ENCODE peak calls at places on chromosomes 11 and 22, in nine cellular contexts. J is K562, O is HL-60, X is GM23338, I is A549, S is HCT116, G is HepG2, N is GM12878, D is SK-N-SH. L is an unnamed sample.
A peak's percentile ranks its signal among the peaks of the same experiment; 100 is the strongest.

GRCh38 chr22:45884201-45885067 is 92.5 kb downstream of the WNT7B start:
- DNase-seq in J (no peak), O (no peak), X (no peak), I (no peak), S (no peak), G (no peak), N (no peak), D (peak; percentile 72), L (no peak)

GRCh38 chr22:19910180-19910744 is 31.3 kb upstream of the COMT start:
- DNase-seq in J (no peak), O (no peak), X (no peak), I (no peak), S (no peak), G (no peak), N (no peak), D (no peak), L (no peak)

GRCh38 chr11:111539426-111540113 is 950 bp upstream of the LAYN start:
- DNase-seq in J (no peak), O (no peak), X (no peak), I (no peak), S (no peak), G (no peak), N (no peak), D (no peak), L (no peak)

GRCh38 chr11:76209956-76210885 is 3.9 kb upstream of the WNT11 start:
- DNase-seq in J (no peak), O (no peak), X (peak; percentile 54), I (peak; percentile 52), S (no peak), G (no peak), N (no peak), D (peak; percentile 82), L (no peak)

GRCh38 chr11:107844041-107844440 is 14.5 kb downstream of the SLC35F2 start:
- DNase-seq in J (no peak), O (no peak), X (no peak), I (peak; percentile 33), S (no peak), G (no peak), N (no peak), D (no peak), L (no peak)

GRCh38 chr11:79173615-79174014 is 267.2 kb downstream of the TENM4 start:
- DNase-seq in J (no peak), O (no peak), X (peak; percentile 2), I (no peak), S (no peak), G (no peak), N (no peak), D (no peak), L (no peak)

GRCh38 chr11:59953463-59954218 is 10.2 kb upstream of the OOSP4A start:
- DNase-seq in J (no peak), O (peak; percentile 44), X (no peak), I (no peak), S (no peak), G (no peak), N (no peak), D (no peak), L (peak; percentile 4)

GRCh38 chr22:30212363-30212995 is 34.1 kb downstream of the LIF start:
- DNase-seq in J (no peak), O (peak; percentile 84), X (no peak), I (peak; percentile 98), S (peak; percentile 93), G (peak; percentile 96), N (no peak), D (peak; percentile 30), L (peak; percentile 93)

GRCh38 chr22:27651486-27651885 is 150.1 kb downstream of the MN1 start:
- DNase-seq in J (no peak), O (no peak), X (no peak), I (no peak), S (no peak), G (no peak), N (no peak), D (no peak), L (no peak)

GRCh38 chr11:60762851-60763691 is 6.4 kb downstream of the MS4A15 start:
- DNase-seq in J (no peak), O (no peak), X (peak; percentile 84), I (peak; percentile 36), S (peak; percentile 7), G (peak; percentile 25), N (peak; percentile 94), D (no peak), L (no peak)

GRCh38 chr11:123839131-123839530 is 33.0 kb upstream of the OR6M1 start:
- DNase-seq in J (no peak), O (no peak), X (no peak), I (no peak), S (no peak), G (no peak), N (no peak), D (no peak), L (no peak)

GRCh38 chr11:65644837-65645236 is 6.9 kb downstream of the SIPA1 start:
- DNase-seq in J (no peak), O (no peak), X (no peak), I (no peak), S (no peak), G (no peak), N (no peak), D (no peak), L (no peak)

GRCh38 chr11:45178890-45179663 is 32.6 kb downstream of the PRDM11 start:
- DNase-seq in J (no peak), O (no peak), X (peak; percentile 11), I (peak; percentile 34), S (no peak), G (no peak), N (no peak), D (no peak), L (no peak)

DNA sequence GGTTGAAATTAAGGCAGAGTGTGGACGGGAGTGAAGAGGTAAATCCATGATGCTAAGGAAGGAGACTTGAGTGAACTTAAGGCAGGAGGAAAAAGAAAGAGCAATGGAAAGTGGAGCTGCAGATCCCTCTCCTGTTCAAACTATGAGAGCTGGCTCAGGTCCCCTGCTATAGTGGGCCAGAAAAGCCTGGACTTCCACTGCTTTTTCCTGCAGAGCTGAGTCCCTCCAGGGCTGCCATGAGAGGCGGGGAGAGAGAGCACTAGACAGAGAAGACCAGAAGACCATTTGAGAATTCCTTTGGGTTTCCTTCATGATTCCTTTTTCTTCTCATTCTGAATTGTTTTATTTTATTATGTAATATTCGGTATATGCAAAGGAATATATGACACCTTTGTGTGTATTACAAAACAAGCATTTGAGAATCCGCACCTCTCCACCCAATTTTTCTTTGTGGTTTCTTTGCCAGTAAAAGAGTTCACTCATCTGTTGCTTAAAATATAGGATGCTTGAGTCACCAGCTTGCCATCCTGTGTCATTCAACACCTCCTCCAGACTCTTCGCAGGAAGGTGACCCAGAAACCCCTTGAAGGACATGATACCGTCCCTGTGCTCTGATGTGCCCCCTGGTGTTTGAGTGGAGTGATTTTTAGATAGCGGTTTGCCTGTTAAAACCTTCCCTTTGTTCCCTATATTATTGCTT is 24.4 kb downstream of the SREBF2 start:
- DNase-seq in J (peak; percentile 70), O (peak; percentile 68), X (peak; percentile 91), I (peak; percentile 71), S (peak; percentile 65), G (peak; percentile 38), N (peak; percentile 46), D (peak; percentile 46), L (peak; percentile 20)
- TF ChIP-seq REST in J (no peak), O (no peak), X (no peak), I (no peak), S (no peak), G (no peak), N (no peak), D (no peak), L (no peak)

GRCh38 chr11:1628506-1629325 is 859 bp upstream of the KRTAP5-5 start:
- DNase-seq in J (peak; percentile 78), O (peak; percentile 8), X (peak; percentile 79), I (peak; percentile 44), S (no peak), G (peak; percentile 21), N (no peak), D (peak; percentile 96), L (no peak)

GRCh38 chr11:1625541-1625940 is 3.6 kb upstream of the KRTAP5-4 start:
- DNase-seq in J (no peak), O (no peak), X (no peak), I (no peak), S (no peak), G (no peak), N (no peak), D (no peak), L (no peak)

GRCh38 chr11:1632053-1632714 is 2.6 kb downstream of the KRTAP5-5 start:
- DNase-seq in J (no peak), O (no peak), X (no peak), I (no peak), S (no peak), G (no peak), N (no peak), D (no peak), L (no peak)

GRCh38 chr11:1631066-1631568 is 1.5 kb downstream of the KRTAP5-5 start:
- DNase-seq in J (no peak), O (no peak), X (no peak), I (no peak), S (no peak), G (no peak), N (no peak), D (no peak), L (no peak)

GRCh38 chr11:1629326-1630185 is at the start of gene KRTAP5-5:
- DNase-seq in J (no peak), O (no peak), X (peak; percentile 22), I (no peak), S (no peak), G (no peak), N (no peak), D (no peak), L (no peak)
- TF ChIP-seq REST in J (no peak), O (no peak), X (no peak), I (no peak), S (no peak), G (no peak), N (no peak), D (no peak), L (no peak)

DNA sequence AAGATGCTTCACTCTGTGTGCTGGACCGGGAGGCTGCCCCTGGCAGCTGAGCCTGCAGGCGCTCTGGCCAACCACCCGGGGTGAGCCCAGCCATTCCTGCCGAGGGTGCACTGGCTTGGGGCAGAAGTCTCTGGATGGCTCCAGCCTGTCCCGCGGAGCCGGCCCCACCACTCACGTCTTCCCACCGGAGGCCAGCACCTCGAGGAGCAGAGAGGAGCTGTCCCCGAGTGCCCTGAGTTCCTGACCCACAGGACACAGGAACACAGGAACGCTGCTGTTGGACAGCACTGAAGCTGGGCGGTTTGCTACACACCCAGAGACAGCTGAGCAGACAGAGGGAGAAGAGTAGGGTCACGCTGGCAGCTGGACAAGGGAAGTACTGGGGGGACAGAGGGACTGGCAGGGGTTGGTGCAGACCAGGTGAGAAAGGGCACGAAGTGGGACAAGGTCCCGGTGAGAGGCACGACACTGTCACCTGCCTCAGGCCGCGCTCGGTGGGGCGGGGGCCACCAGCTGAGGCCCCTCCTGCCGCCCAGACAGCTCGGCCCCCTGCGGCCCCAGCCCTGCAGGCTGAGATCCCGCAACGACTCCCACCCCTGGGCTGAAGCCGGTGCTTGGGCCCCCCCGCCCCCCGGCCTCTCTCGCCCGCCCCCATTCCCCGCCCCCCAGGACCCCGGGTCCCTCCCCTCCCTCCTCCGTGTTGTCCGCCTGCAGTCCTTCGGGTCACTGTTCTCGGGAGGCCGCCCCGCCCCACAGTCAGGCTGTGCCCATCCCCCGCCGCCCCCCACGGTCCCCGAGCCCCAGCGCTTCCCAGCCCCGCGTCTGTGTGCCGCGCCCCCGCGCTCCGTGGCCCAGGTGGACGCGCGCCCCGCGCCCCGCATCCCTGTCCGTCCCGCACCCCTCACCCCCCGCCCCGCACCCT is 624 bp upstream of the B4GALNT4 start:
- DNase-seq in J (no peak), O (no peak), X (no peak), I (peak; percentile 46), S (no peak), G (peak; percentile 27), N (no peak), D (peak; percentile 67), L (no peak)
- TF ChIP-seq REST in J (no peak), O (no peak), X (no peak), I (no peak), S (no peak), G (no peak), N (no peak), D (peak; percentile 80), L (peak; percentile 82)

GRCh38 chr11:2313051-2313951 is 11.5 kb downstream of the TSPAN32 start:
- DNase-seq in J (peak; percentile 40), O (no peak), X (no peak), I (no peak), S (no peak), G (no peak), N (no peak), D (no peak), L (no peak)
- TF ChIP-seq REST in J (no peak), O (no peak), X (no peak), I (no peak), S (no peak), G (no peak), N (no peak), D (no peak), L (no peak)